ENCODE peak calls at places on chromosome 21, in four cellular contexts. One of them, this sample, is unnamed.

GRCh38 chr21:31732538-31732864 is 583 bp upstream of the SCAF4 start:
- DNase-seq in memory B cell: no peak
- DNase-seq in iris pigment epithelial cell: no peak
- DNase-seq in iPS-NIHi11: no peak
- DNase-seq in this sample: no peak

GRCh38 chr21:43890042-43890441 is 25.0 kb downstream of the AGPAT3 start:
- DNase-seq in memory B cell: no peak
- DNase-seq in iris pigment epithelial cell: no peak
- DNase-seq in iPS-NIHi11: peak; percentile 66
- DNase-seq in this sample: no peak

GRCh38 chr21:37737497-37737896 is 178.8 kb downstream of the KCNJ6 start:
- DNase-seq in memory B cell: no peak
- DNase-seq in iris pigment epithelial cell: no peak
- DNase-seq in iPS-NIHi11: no peak
- DNase-seq in this sample: no peak

GRCh38 chr21:17463441-17463840 is 49.4 kb upstream of the CXADR start:
- DNase-seq in memory B cell: no peak
- DNase-seq in iris pigment epithelial cell: peak; percentile 96
- DNase-seq in iPS-NIHi11: no peak
- DNase-seq in this sample: peak; percentile 86

GRCh38 chr21:37592496-37592895 is 225.9 kb downstream of the DYRK1A start:
- DNase-seq in memory B cell: no peak
- DNase-seq in iris pigment epithelial cell: no peak
- DNase-seq in iPS-NIHi11: no peak
- DNase-seq in this sample: no peak

GRCh38 chr21:42258150-42258884 is 39.4 kb downstream of the ABCG1 start:
- DNase-seq in memory B cell: peak; percentile 86
- DNase-seq in iris pigment epithelial cell: peak; percentile 47
- DNase-seq in iPS-NIHi11: peak; percentile 93
- DNase-seq in this sample: peak; percentile 37

GRCh38 chr21:45589686-45590245 is 47.5 kb upstream of the SLC19A1 start:
- DNase-seq in memory B cell: no peak
- DNase-seq in iris pigment epithelial cell: no peak
- DNase-seq in iPS-NIHi11: no peak
- DNase-seq in this sample: no peak

GRCh38 chr21:39984613-39985012 is 117.4 kb downstream of the PCP4 start:
- DNase-seq in memory B cell: no peak
- DNase-seq in iris pigment epithelial cell: no peak
- DNase-seq in iPS-NIHi11: no peak
- DNase-seq in this sample: no peak